ENCODE peak calls at places on chromosome 6, in seven cellular contexts. C is NT2/D1, X is germinal center, L is WERI-Rb-1, I is KBM-7, Q is activated T-cell treated with anti-CD3 and anti-CD28 coated beads for 1 hour, D is ascending aorta. Y is an unnamed sample.

GRCh38 chr6:117288083-117288715 is 22.8 kb downstream of the VGLL2 start:
- DNase-seq in C (no peak), D (no peak), L (no peak), Q (no peak), X (no peak), I (no peak), Y (no peak)

GRCh38 chr6:112933947-112934346 is 586.8 kb downstream of the RFPL4B start:
- DNase-seq in L (no peak), C (no peak), X (no peak), D (no peak), I (no peak), Q (no peak), Y (no peak)

GRCh38 chr6:158508450-158508849 is 51.4 kb upstream of the TMEM181 start:
- DNase-seq in X (no peak), I (no peak), D (no peak), C (no peak), L (no peak), Q (no peak), Y (no peak)

GRCh38 chr6:51029576-51029975 is 210.9 kb downstream of the TFAP2B start:
- DNase-seq in I (no peak), Q (no peak), L (no peak), X (no peak), D (no peak), C (no peak), Y (no peak)

GRCh38 chr6:39453236-39453635 is 130.7 kb upstream of the KCNK16 start:
- DNase-seq in D (no peak), C (no peak), X (no peak), L (no peak), Q (no peak), I (no peak), Y (no peak)

GRCh38 chr6:125169522-125169921 is 15.9 kb downstream of the TPD52L1 start:
- DNase-seq in D (no peak), C (no peak), I (no peak), L (no peak), Q (no peak), X (no peak), Y (no peak)

GRCh38 chr6:162371133-162371532 is 356.4 kb downstream of the PRKN start:
- DNase-seq in L (no peak), C (no peak), D (no peak), I (no peak), X (no peak), Q (no peak), Y (no peak)

GRCh38 chr6:6972456-6972855 is 135.3 kb upstream of the RREB1 start:
- DNase-seq in Q (no peak), C (peak; percentile 9), D (no peak), X (no peak), L (no peak), I (no peak), Y (no peak)

GRCh38 chr6:3535716-3536435 is 79.0 kb upstream of the SLC22A23 start:
- DNase-seq in Q (no peak), I (no peak), L (peak; percentile 69), C (no peak), X (no peak), D (peak; percentile 42), Y (no peak)

GRCh38 chr6:19204445-19204844 is 632.7 kb upstream of the ID4 start:
- DNase-seq in I (no peak), X (no peak), D (no peak), Q (no peak), L (no peak), C (no peak), Y (no peak)

GRCh38 chr6:93624408-93624807 is 205.0 kb upstream of the EPHA7 start:
- DNase-seq in X (no peak), Q (no peak), L (no peak), I (no peak), C (no peak), D (no peak), Y (no peak)

GRCh38 chr6:1739680-1740079 is 130.0 kb downstream of the FOXC1 start:
- DNase-seq in L (no peak), X (peak; percentile 79), Q (no peak), C (no peak), D (no peak), I (no peak), Y (no peak)

GRCh38 chr6:154604120-154604519 is 93.6 kb upstream of the CNKSR3 start:
- DNase-seq in L (no peak), D (no peak), X (no peak), C (no peak), I (no peak), Q (no peak), Y (no peak)

GRCh38 chr6:27407153-27407814 is 18.7 kb downstream of the ZNF391 start:
- DNase-seq in Q (no peak), D (no peak), L (no peak), I (no peak), X (no peak), C (no peak), Y (no peak)

GRCh38 chr6:149026530-149026942 is 279.7 kb downstream of the UST start:
- DNase-seq in D (no peak), I (peak; percentile 86), C (peak; percentile 60), X (no peak), L (peak; percentile 61), Q (no peak), Y (no peak)

GRCh38 chr6:3335169-3335568 is 76.4 kb downstream of the PSMG4 start:
- DNase-seq in I (no peak), Q (no peak), X (no peak), D (no peak), L (no peak), C (no peak), Y (no peak)

GRCh38 chr6:34508425-34508824 is 42.5 kb downstream of the PACSIN1 start:
- DNase-seq in C (no peak), L (no peak), X (no peak), Q (no peak), I (no peak), D (no peak), Y (no peak)

GRCh38 chr6:36980876-36981619 is 4.9 kb downstream of the MTCH1 start:
- DNase-seq in X (no peak), D (no peak), Q (no peak), I (no peak), L (no peak), C (no peak), Y (no peak)

GRCh38 chr6:107114872-107115694 is at the start of gene BEND3:
- DNase-seq in Q (peak; percentile 30), D (peak; percentile 70), I (no peak), C (no peak), L (peak; percentile 52), X (peak; percentile 38), Y (no peak)

GRCh38 chr6:79687759-79688158 is 56.6 kb downstream of the SH3BGRL2 start:
- DNase-seq in I (no peak), Q (no peak), X (no peak), L (no peak), D (no peak), C (no peak), Y (no peak)

GRCh38 chr6:55758156-55758942 is 117.0 kb downstream of the BMP5 start:
- DNase-seq in X (no peak), Q (no peak), L (no peak), I (no peak), C (no peak), D (no peak), Y (no peak)